ENCODE peak calls at places on chromosomes 12 and 14, in six cellular contexts. S is foreskin keratinocyte; Q is activated T-cell treated with anti-CD3 and anti-CD28 coated beads, Interleukin-2, amount 50 U/mL, for 72 hours; R is mammary epithelial cell; T is GM12892; F is psoas muscle. L is an unnamed sample.

GRCh38 chr14:33165144-33165925 is 226.7 kb downstream of the NPAS3 start:
- DNase-seq in S (no peak), Q (no peak), R (no peak), T (no peak), F (no peak), L (no peak)

GRCh38 chr14:69674546-69675245 is 63.3 kb downstream of the SUSD6 start:
- DNase-seq in S (no peak), Q (no peak), R (no peak), T (no peak), F (no peak), L (no peak)

GRCh38 chr14:73295198-73295796 is 58.0 kb downstream of the PAPLN start:
- DNase-seq in S (peak; percentile 23), Q (no peak), R (peak; percentile 25), T (no peak), F (no peak), L (peak; percentile 43)

GRCh38 chr12:67455236-67455635 is 186.1 kb downstream of the CAND1 start:
- DNase-seq in S (no peak), Q (no peak), R (no peak), T (no peak), F (no peak), L (no peak)

GRCh38 chr14:106842687-106843086 is 1316.3 kb downstream of the TMEM121 start:
- DNase-seq in S (no peak), Q (no peak), R (no peak), T (no peak), F (no peak), L (peak; percentile 63)

GRCh38 chr14:76123426-76124095 is 28.2 kb upstream of the GPATCH2L start:
- DNase-seq in S (no peak), Q (no peak), R (no peak), T (no peak), F (no peak), L (no peak)

GRCh38 chr14:22824711-22825359 is 4.9 kb upstream of the MRPL52 start:
- DNase-seq in S (peak; percentile 91), Q (no peak), R (peak; percentile 96), T (no peak), F (no peak), L (peak; percentile 95)

GRCh38 chr12:132471011-132471857 is 18.7 kb upstream of the FBRSL1 start:
- DNase-seq in S (peak; percentile 36), Q (no peak), R (no peak), T (no peak), F (no peak), L (no peak)

GRCh38 chr12:106973545-106973944 is 13.4 kb downstream of the MTERF2 start:
- DNase-seq in S (no peak), Q (no peak), R (no peak), T (no peak), F (no peak), L (no peak)

GRCh38 chr14:95006479-95006878 is 150.8 kb downstream of the DICER1 start:
- DNase-seq in S (no peak), Q (no peak), R (peak; percentile 20), T (no peak), F (no peak), L (no peak)

GRCh38 chr14:51828017-51828797 is 32.2 kb upstream of the GNG2 start:
- DNase-seq in S (peak; percentile 82), Q (peak; percentile 83), R (peak; percentile 91), T (no peak), F (peak; percentile 33), L (peak; percentile 88)

GRCh38 chr14:64107438-64107837 is 186.7 kb downstream of the ESR2 start:
- DNase-seq in S (no peak), Q (no peak), R (no peak), T (no peak), F (no peak), L (no peak)

GRCh38 chr12:76198839-76199238 is 114.4 kb upstream of the NAP1L1 start:
- DNase-seq in S (no peak), Q (no peak), R (no peak), T (no peak), F (no peak), L (no peak)

GRCh38 chr14:75437201-75438143 is 9.7 kb downstream of the JDP2 start:
- DNase-seq in S (no peak), Q (no peak), R (no peak), T (no peak), F (no peak), L (no peak)

GRCh38 chr14:25049127-25049558 is 804 bp downstream of the STXBP6 start:
- DNase-seq in S (peak; percentile 3), Q (no peak), R (no peak), T (no peak), F (peak; percentile 16), L (no peak)

GRCh38 chr12:91958816-91959215 is 186.8 kb downstream of the BTG1 start:
- DNase-seq in S (peak; percentile 88), Q (no peak), R (peak; percentile 89), T (no peak), F (no peak), L (peak; percentile 93)

GRCh38 chr12:112018571-112019237 is 5.5 kb downstream of the ERP29 start:
- DNase-seq in S (peak; percentile 74), Q (no peak), R (peak; percentile 60), T (no peak), F (no peak), L (no peak)

GRCh38 chr14:68694516-68695235 is 98.2 kb downstream of the ZFP36L1 start:
- DNase-seq in S (peak; percentile 47), Q (no peak), R (no peak), T (no peak), F (no peak), L (peak; percentile 36)

GRCh38 chr12:59431266-59431665 is 164.6 kb upstream of the SLC16A7 start:
- DNase-seq in S (peak; percentile 9), Q (no peak), R (no peak), T (no peak), F (no peak), L (peak; percentile 5)

GRCh38 chr14:36767603-36768281 is 106.1 kb downstream of the PAX9 start:
- DNase-seq in S (peak; percentile 94), Q (no peak), R (peak; percentile 93), T (no peak), F (no peak), L (peak; percentile 63)

GRCh38 chr14:70706177-70706576 is 64.5 kb downstream of the TTC9 start:
- DNase-seq in S (no peak), Q (no peak), R (no peak), T (no peak), F (no peak), L (peak; percentile 34)